ENCODE peak calls at places on chromosomes 4 and X, in five cellular contexts. Z is GM12878, O is epithelial cell of esophagus, E is progenitor cell of endocrine pancreas, K is GM13977. I is an unnamed sample.

GRCh38 chr4:107718351-107718965 is 1.6 kb downstream of the PAPSS1 start:
- DNase-seq in Z (peak), E (no peak), O (peak), K (peak), I (peak)

GRCh38 chrX:40733691-40734090 is 1.7 kb downstream of the MED14 start:
- DNase-seq in O (no peak), Z (no peak), E (no peak), K (no peak), I (no peak)

GRCh38 chr4:147696866-147697265 is 12.9 kb upstream of the PRMT9 start:
- DNase-seq in K (no peak), Z (no peak), O (no peak), E (no peak), I (no peak)

GRCh38 chr4:38324861-38325451 is 339.0 kb upstream of the KLF3 start:
- DNase-seq in K (no peak), Z (no peak), O (no peak), E (no peak), I (no peak)

GRCh38 chr4:185920171-185920570 is 108.2 kb upstream of the SORBS2 start:
- DNase-seq in E (no peak), K (no peak), Z (no peak), O (peak), I (peak)

GRCh38 chr4:3010998-3011397 is 47.6 kb downstream of the GRK4 start:
- DNase-seq in O (peak), Z (no peak), K (no peak), E (no peak), I (peak)

GRCh38 chrX:129233791-129234190 is 289.5 kb downstream of the SMARCA1 start:
- DNase-seq in K (no peak), Z (no peak), E (no peak), O (no peak), I (no peak)

GRCh38 chrX:17242470-17242869 is 132.5 kb upstream of the NHS start:
- DNase-seq in Z (no peak), O (peak), K (peak), E (peak), I (peak)

GRCh38 chr4:143482753-143483362 is 30.6 kb upstream of the SMARCA5 start:
- DNase-seq in O (peak), K (peak), E (no peak), Z (no peak), I (peak)

GRCh38 chr4:63563288-63564014 is 845.8 kb downstream of the TECRL start:
- DNase-seq in Z (no peak), K (no peak), O (peak), E (no peak), I (peak)

GRCh38 chr4:117783716-117784115 is 250.6 kb upstream of the NDST3 start:
- DNase-seq in K (no peak), E (no peak), Z (no peak), O (peak), I (peak)

GRCh38 chr4:152342293-152342692 is 193.6 kb downstream of the FBXW7 start:
- DNase-seq in E (no peak), K (no peak), O (peak), Z (no peak), I (peak)

GRCh38 chr4:65918217-65918616 is 247.9 kb upstream of the EPHA5 start:
- DNase-seq in K (no peak), Z (no peak), E (no peak), O (no peak), I (no peak)

GRCh38 chr4:113539408-113539807 is 222.1 kb downstream of the CAMK2D start:
- DNase-seq in Z (no peak), E (no peak), K (peak), O (peak), I (no peak)

GRCh38 chr4:145351922-145352321 is 129.7 kb upstream of the SMAD1 start:
- DNase-seq in O (no peak), Z (no peak), E (no peak), K (no peak), I (no peak)

GRCh38 chr4:177434667-177435066 is 7.6 kb downstream of the AGA start:
- DNase-seq in K (no peak), O (no peak), Z (no peak), E (no peak), I (no peak)

GRCh38 chrX:41827886-41828285 is 95.5 kb downstream of the CASK start:
- DNase-seq in K (no peak), E (no peak), O (no peak), Z (no peak), I (no peak)

GRCh38 chrX:118824173-118824782 is 654 bp downstream of the ZCCHC12 start:
- DNase-seq in E (peak), K (no peak), O (no peak), Z (no peak), I (no peak)

GRCh38 chrX:19888419-19888879 is 1.0 kb upstream of the SH3KBP1 start:
- DNase-seq in E (no peak), O (peak), K (peak), Z (no peak), I (peak)

GRCh38 chr4:106627071-106627470 is 258.5 kb upstream of the GIMD1 start:
- DNase-seq in Z (no peak), E (no peak), K (no peak), O (no peak), I (no peak)

GRCh38 chr4:154049457-154050181 is 260.7 kb upstream of the SFRP2 start:
- DNase-seq in E (no peak), O (peak), K (peak), Z (no peak), I (peak)

GRCh38 chrX:154411322-154411980 is at the start of gene TAFAZZIN:
- DNase-seq in E (peak), K (peak), Z (no peak), O (peak), I (peak)

GRCh38 chrX:20026278-20026677 is 35.4 kb upstream of the BCLAF3 start:
- DNase-seq in O (peak), E (no peak), K (no peak), Z (no peak), I (peak)

GRCh38 chr4:15920723-15921591 is 17.6 kb downstream of the FGFBP1 start:
- DNase-seq in O (peak), K (no peak), E (no peak), Z (no peak), I (peak)

GRCh38 chrX:85561216-85561615 is 181.8 kb upstream of the POF1B start:
- DNase-seq in K (no peak), Z (no peak), E (no peak), O (no peak), I (no peak)

GRCh38 chrX:65926095-65927019 is 113.5 kb downstream of the VSIG4 start:
- DNase-seq in K (no peak), O (no peak), E (no peak), Z (peak), I (no peak)

GRCh38 chr4:74018116-74018515 is 19.6 kb upstream of the CXCL5 start:
- DNase-seq in Z (no peak), E (no peak), O (no peak), K (no peak), I (no peak)

GRCh38 chr4:167524091-167524490 is 289.8 kb upstream of the SPOCK3 start:
- DNase-seq in K (no peak), Z (no peak), E (no peak), O (peak), I (no peak)

GRCh38 chr4:40325406-40326019 is 9.6 kb upstream of the CHRNA9 start:
- DNase-seq in E (no peak), O (peak), K (peak), Z (no peak), I (peak)

GRCh38 chr4:154626793-154627484 is 14.5 kb upstream of the FGG start:
- DNase-seq in Z (no peak), K (peak), E (peak), O (peak), I (peak)

GRCh38 chrX:38649227-38649626 is 87.9 kb downstream of the TSPAN7 start:
- DNase-seq in Z (no peak), K (no peak), E (no peak), O (no peak), I (no peak)

GRCh38 chrX:131816551-131817136 is 206.5 kb upstream of the STK26 start:
- DNase-seq in O (no peak), K (peak), Z (peak), E (no peak), I (peak)
- TF ChIP-seq CTCF in O (no peak), K (peak), Z (peak), E (no peak), I (peak)

GRCh38 chrX:106220177-106220576 is 52.1 kb downstream of the PWWP3B start:
- DNase-seq in E (no peak), K (no peak), Z (no peak), O (peak), I (peak)
- TF ChIP-seq CTCF in E (peak), K (peak), Z (peak), O (peak), I (peak)

DNA sequence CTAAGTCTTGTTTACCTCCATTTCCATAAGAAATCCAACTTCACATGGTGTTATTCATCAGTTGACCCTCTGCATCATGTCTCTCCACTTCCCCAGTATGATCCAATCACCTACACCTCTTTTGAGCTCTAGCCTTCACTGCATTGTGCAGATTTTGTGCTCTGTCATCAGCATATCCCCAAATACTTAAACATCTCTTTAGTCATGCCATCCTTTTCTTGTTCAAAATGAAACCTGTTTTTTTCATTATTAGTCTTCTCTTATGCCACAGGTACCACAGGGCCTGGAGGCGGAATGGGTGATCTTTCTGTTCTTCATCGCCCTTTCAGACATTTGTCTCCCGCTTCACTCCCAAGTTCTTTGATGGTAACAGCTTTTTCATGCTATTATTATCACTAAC is 382.7 kb upstream of the GALNTL6 start:
- DNase-seq in Z (no peak), O (no peak), K (no peak), E (no peak), I (no peak)
- TF ChIP-seq CTCF in Z (no peak), O (no peak), K (no peak), E (no peak), I (no peak)

DNA sequence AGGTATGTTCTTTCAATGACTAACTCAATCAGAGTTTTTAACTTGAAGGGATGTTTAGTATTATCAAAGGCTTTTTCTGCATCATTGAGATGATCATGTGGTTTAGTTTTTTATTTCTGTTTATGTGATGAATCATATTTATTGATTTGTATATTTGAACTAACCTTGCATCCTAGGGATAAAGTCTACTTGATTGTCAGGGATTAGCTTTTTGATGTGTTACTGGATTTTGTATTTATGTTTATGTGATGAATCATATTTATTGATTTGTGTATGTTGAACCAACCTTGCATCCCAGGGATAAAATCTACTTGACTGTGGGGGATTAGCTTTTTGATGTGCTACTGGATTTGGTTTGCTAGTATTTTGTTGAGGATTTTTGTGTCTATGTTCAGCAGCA is 615.4 kb upstream of the GRID2 start:
- DNase-seq in Z (no peak), O (no peak), E (no peak), K (no peak), I (no peak)
- TF ChIP-seq CTCF in Z (no peak), O (no peak), E (no peak), K (no peak), I (no peak)

GRCh38 chr4:169201144-169202124 is 69.3 kb downstream of the SH3RF1 start:
- DNase-seq in O (no peak), E (no peak), K (no peak), Z (no peak), I (no peak)

GRCh38 chr4:169203891-169204290 is 66.9 kb downstream of the SH3RF1 start:
- DNase-seq in E (no peak), K (no peak), O (no peak), Z (no peak), I (no peak)

GRCh38 chr4:169202878-169203277 is 67.9 kb downstream of the SH3RF1 start:
- DNase-seq in Z (no peak), O (no peak), E (no peak), K (no peak), I (no peak)

GRCh38 chr4:169200361-169201030 is 70.3 kb downstream of the SH3RF1 start:
- DNase-seq in E (no peak), K (no peak), Z (no peak), O (peak), I (no peak)

GRCh38 chr4:169202143-169202699 is 68.5 kb downstream of the SH3RF1 start:
- DNase-seq in K (no peak), O (no peak), E (no peak), Z (no peak), I (no peak)
- TF ChIP-seq CTCF in K (no peak), O (no peak), E (no peak), Z (no peak), I (no peak)

GRCh38 chr4:18691431-18692200 is 670.1 kb upstream of the LCORL start:
- DNase-seq in Z (no peak), K (no peak), O (no peak), E (no peak), I (no peak)
- TF ChIP-seq CTCF in Z (no peak), K (no peak), O (no peak), E (no peak), I (no peak)

I was measured in MCF 10A.